ENCODE peak calls at places on chromosomes 16 and 17, in seven cellular contexts. L is CD8-positive, alpha-beta T cell; Y is Caco-2; N is A549; E is prostate gland; Z is adrenal gland; U is endothelial cell of umbilical vein. H is an unnamed sample. For H3K4me1, the result is how much of the 10 kb centered on the place peaks cover.

GRCh38 chr17:70278846-70279465 is 109.6 kb downstream of the KCNJ2 start:
- DNase-seq in L (no peak), Y (no peak), N (no peak), E (no peak), Z (no peak), U (peak), H (no peak)

GRCh38 chr17:59154335-59154720 is 658 bp downstream of the SKA2 start:
- DNase-seq in L (peak), Y (no peak), N (no peak), E (peak), Z (no peak), U (no peak), H (peak)

GRCh38 chr16:62194828-62195227 is 158.6 kb upstream of the CDH8 start:
- DNase-seq in L (no peak), Y (no peak), N (no peak), E (no peak), Z (no peak), U (no peak), H (no peak)

GRCh38 chr17:81242421-81243332 is 3.6 kb downstream of the NDUFAF8 start:
- DNase-seq in L (no peak), Y (no peak), N (no peak), E (no peak), Z (no peak), U (no peak), H (no peak)

GRCh38 chr17:8875957-8876356 is 8.5 kb upstream of the PIK3R6 start:
- DNase-seq in L (no peak), Y (no peak), N (no peak), E (no peak), Z (no peak), U (no peak), H (no peak)

GRCh38 chr16:24409045-24409444 is 130.3 kb upstream of the RBBP6 start:
- DNase-seq in L (no peak), Y (no peak), N (peak), E (no peak), Z (no peak), U (no peak), H (no peak)

GRCh38 chr16:63578791-63579190 is 1542.6 kb upstream of the CDH8 start:
- DNase-seq in L (no peak), Y (no peak), N (no peak), E (no peak), Z (no peak), U (peak), H (no peak)

GRCh38 chr16:68590201-68590994 is 51.3 kb downstream of the ZFP90 start:
- DNase-seq in L (peak), Y (peak), N (peak), E (peak), Z (peak), U (peak), H (peak)

GRCh38 chr17:4230142-4230541 is 33.6 kb downstream of the ANKFY1 start:
- DNase-seq in L (no peak), Y (no peak), N (peak), E (peak), Z (peak), U (peak), H (peak)

GRCh38 chr16:89733792-89734191 is 12.5 kb downstream of the ZNF276 start:
- DNase-seq in L (no peak), Y (no peak), N (no peak), E (no peak), Z (no peak), U (no peak), H (no peak)

GRCh38 chr16:88732961-88733294 is 26.6 kb downstream of the CTU2 start:
- DNase-seq in L (no peak), Y (no peak), N (no peak), E (no peak), Z (no peak), U (no peak), H (no peak)

GRCh38 chr16:55948230-55948629 is 73.1 kb upstream of the CES5A start:
- DNase-seq in L (no peak), Y (no peak), N (no peak), E (no peak), Z (no peak), U (no peak), H (no peak)

GRCh38 chr16:84044108-84044488 is 1.5 kb upstream of the SLC38A8 start:
- DNase-seq in L (no peak), Y (peak), N (peak), E (no peak), Z (no peak), U (peak), H (no peak)

GRCh38 chr17:29590261-29590978 is 972 bp upstream of the GIT1 start:
- DNase-seq in L (no peak), Y (no peak), N (peak), E (no peak), Z (peak), U (no peak), H (no peak)

GRCh38 chr16:87123356-87124001 is 193.7 kb downstream of the C16orf95 start:
- DNase-seq in L (no peak), Y (no peak), N (no peak), E (no peak), Z (peak), U (no peak), H (no peak)

GRCh38 chr16:15564619-15565339 is 78.2 kb downstream of the MARF1 start:
- DNase-seq in L (no peak), Y (no peak), N (no peak), E (no peak), Z (no peak), U (no peak), H (no peak)

GRCh38 chr16:7408700-7409340 is 76.2 kb downstream of the RBFOX1 start:
- DNase-seq in L (no peak), Y (no peak), N (no peak), E (no peak), Z (no peak), U (no peak), H (no peak)

GRCh38 chr17:6823011-6823442 is 8.5 kb downstream of the TEKT1 start:
- DNase-seq in L (no peak), Y (no peak), N (no peak), E (no peak), Z (no peak), U (peak), H (no peak)

GRCh38 chr17:68564415-68565111 is 36.6 kb downstream of the FAM20A start:
- DNase-seq in L (no peak), Y (no peak), N (no peak), E (no peak), Z (no peak), U (no peak), H (no peak)

GRCh38 chr17:32870027-32870670 is 6.8 kb downstream of the MYO1D start:
- DNase-seq in L (no peak), Y (no peak), N (no peak), E (no peak), Z (peak), U (peak), H (no peak)

GRCh38 chr16:89764711-89765201 is 43.4 kb downstream of the ZNF276 start:
- DNase-seq in L (peak), Y (no peak), N (no peak), E (no peak), Z (peak), U (no peak), H (peak)

GRCh38 chr17:81153340-81153803 is 11.9 kb upstream of the PVALEF start:
- DNase-seq in L (no peak), Y (no peak), N (no peak), E (no peak), Z (no peak), U (no peak), H (no peak)

GRCh38 chr16:35798885-35799426 is 2339.5 kb downstream of the TP53TG3F start:
- DNase-seq in L (no peak), Y (no peak), N (no peak), E (no peak), Z (no peak), U (no peak), H (no peak)

GRCh38 chr16:57028086-57028485 is 38.7 kb downstream of the NLRC5 start:
- DNase-seq in L (no peak), Y (peak), N (no peak), E (no peak), Z (no peak), U (no peak), H (no peak)

GRCh38 chr17:72419866-72420774 is 299.3 kb downstream of the SOX9 start:
- DNase-seq in L (no peak), Y (no peak), N (no peak), E (peak), Z (no peak), U (no peak), H (peak)

GRCh38 chr17:74863420-74864296 is 4.0 kb upstream of the GRIN2C start:
- DNase-seq in L (no peak), Y (no peak), N (no peak), E (no peak), Z (peak), U (no peak), H (no peak)

GRCh38 chr17:70313031-70313430 is 143.7 kb downstream of the KCNJ2 start:
- DNase-seq in L (no peak), Y (no peak), N (no peak), E (no peak), Z (no peak), U (no peak), H (no peak)

GRCh38 chr16:29891525-29892457 is 7.6 kb downstream of the SEZ6L2 start:
- DNase-seq in L (no peak), Y (peak), N (no peak), E (no peak), Z (no peak), U (no peak), H (no peak)

GRCh38 chr17:15998031-15998574 is 1.4 kb downstream of the ZSWIM7 start:
- DNase-seq in L (no peak), Y (no peak), N (no peak), E (no peak), Z (no peak), U (no peak), H (no peak)
- H3K4me3 ChIP-seq in L (no peak), Y (no peak), N (peak), E (no peak), Z (no peak), U (no peak), H (no peak)

DNA sequence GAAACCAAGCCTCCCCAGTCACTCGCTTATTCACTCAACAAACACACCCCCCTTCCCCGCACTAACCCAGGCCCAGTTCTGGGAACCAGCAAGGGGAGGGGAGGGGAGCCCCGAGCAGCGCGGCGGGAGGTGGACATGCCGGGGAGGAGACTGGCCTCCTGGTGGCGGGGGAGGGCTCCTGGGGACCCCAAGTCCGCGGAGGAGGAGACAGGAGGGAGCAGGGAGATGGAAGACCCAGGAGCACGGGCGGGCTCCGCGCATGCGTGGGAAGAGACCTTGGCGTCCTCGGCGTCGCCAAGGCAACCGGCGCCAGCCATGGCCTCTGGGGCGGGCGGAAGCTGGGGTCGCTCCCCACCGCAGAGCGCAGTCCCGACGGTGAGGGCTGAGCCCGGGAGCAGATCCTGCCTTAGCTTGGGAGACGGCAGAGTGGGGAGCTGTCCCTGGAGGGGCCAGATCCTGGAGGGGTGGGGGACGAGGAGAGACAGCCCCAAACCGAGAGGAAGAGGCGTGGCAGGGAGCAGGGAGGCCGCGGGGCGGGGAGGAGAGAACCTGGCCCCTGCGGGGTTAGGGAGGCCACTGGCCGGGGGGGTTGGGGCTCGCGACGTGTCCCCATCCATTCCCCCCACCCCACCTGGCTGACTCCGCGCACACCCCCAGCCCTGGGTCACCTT is at the start of gene PRR29:
- DNase-seq in L (peak), Y (peak), N (peak), E (peak), Z (peak), U (peak), H (peak)
- TF ChIP-seq CTCF in L (no peak), Y (no peak), N (no peak), E (no peak), Z (no peak), U (no peak), H (no peak)

GRCh38 chr17:28482551-28483199 is 9.2 kb downstream of the SLC13A2 start:
- DNase-seq in L (no peak), Y (no peak), N (no peak), E (no peak), Z (no peak), U (no peak), H (peak)

GRCh38 chr17:28481081-28481571 is 7.7 kb downstream of the SLC13A2 start:
- DNase-seq in L (no peak), Y (no peak), N (no peak), E (no peak), Z (no peak), U (no peak), H (peak)

GRCh38 chr17:28480278-28480677 is 6.8 kb downstream of the SLC13A2 start:
- DNase-seq in L (no peak), Y (no peak), N (no peak), E (no peak), Z (no peak), U (no peak), H (peak)

GRCh38 chr17:28485049-28485448 is 11.6 kb downstream of the SLC13A2 start:
- DNase-seq in L (no peak), Y (no peak), N (no peak), E (no peak), Z (no peak), U (no peak), H (no peak)

DNA sequence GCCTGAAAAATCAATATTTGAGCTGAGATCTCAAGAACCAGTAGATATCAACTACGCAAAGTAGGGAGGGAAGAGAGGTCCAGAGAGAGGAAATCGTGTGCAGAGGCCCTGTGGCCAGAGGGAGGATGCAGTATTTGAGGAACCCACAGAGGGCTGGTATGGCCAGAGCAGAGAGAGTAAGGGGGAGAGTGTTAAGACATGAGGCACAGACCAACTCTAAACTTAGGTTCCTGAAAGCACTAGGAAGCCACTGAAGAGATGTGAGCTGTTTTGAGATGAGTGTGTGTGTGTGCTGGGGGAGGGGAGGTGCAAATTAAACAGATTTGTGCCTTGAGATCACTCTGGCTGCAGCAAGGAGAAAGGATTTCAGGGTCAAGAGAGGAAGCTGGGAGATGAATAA is 10.9 kb downstream of the SLC13A2 start:
- DNase-seq in L (no peak), Y (no peak), N (no peak), E (no peak), Z (no peak), U (no peak), H (no peak)
- H3K4me1 ChIP-seq in L (under half), Y (under half), N (under half), E (under half), Z (under half), U (under half), H (under half)

DNA sequence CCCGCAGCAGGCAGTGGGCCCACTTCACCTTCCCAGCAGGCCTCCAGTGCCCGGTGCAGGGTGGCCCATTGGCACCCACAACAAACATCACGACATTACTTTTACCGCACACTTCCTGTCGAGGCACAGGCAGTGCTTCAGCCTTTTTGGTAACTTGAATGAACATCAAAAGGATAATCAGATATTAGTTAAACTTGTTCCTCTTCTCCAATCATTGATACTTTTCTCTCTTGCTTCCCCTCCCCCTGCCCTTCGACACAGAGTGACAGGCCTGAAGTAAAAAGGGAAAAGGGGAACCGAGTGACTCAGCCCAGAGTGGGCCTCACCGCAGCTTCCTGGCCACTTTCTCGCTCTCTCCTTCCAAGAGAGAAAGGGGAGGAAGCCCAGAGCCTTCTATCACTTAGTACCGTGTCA is 507.0 kb downstream of the MAF start:
- DNase-seq in L (peak), Y (no peak), N (no peak), E (no peak), Z (no peak), U (no peak), H (no peak)
- H3K4me3 ChIP-seq in L (no peak), Y (no peak), N (no peak), E (no peak), Z (no peak), U (no peak), H (no peak)

GRCh38 chr17:41959336-41960095 is 7.1 kb upstream of the CNP start:
- DNase-seq in L (no peak), Y (peak), N (peak), E (no peak), Z (no peak), U (peak), H (peak)
- TF ChIP-seq CTCF in L (no peak), Y (peak), N (peak), E (no peak), Z (peak), U (peak), H (no peak)

H was measured in thyroid gland.